ENCODE peak calls at places on chromosome 16, in four cellular contexts. B is mammary epithelial cell, L is GM23338, U is fibroblast of lung. H is an unnamed sample.

GRCh38 chr16:84104231-84104630 is 12.5 kb downstream of the MBTPS1 start:
- DNase-seq in B (no peak), L (no peak), U (no peak), H (no peak)

GRCh38 chr16:52629296-52629695 is 82.4 kb upstream of the TOX3 start:
- DNase-seq in B (no peak), L (no peak), U (peak; percentile 1), H (no peak)

GRCh38 chr16:78200623-78201096 is 101.2 kb downstream of the WWOX start:
- DNase-seq in B (no peak), L (no peak), U (no peak), H (no peak)

GRCh38 chr16:14600164-14600563 is 29.9 kb downstream of the PARN start:
- DNase-seq in B (no peak), L (peak; percentile 60), U (peak; percentile 29), H (peak; percentile 27)

GRCh38 chr16:57669476-57670162 is 1.5 kb downstream of the ADGRG3 start:
- DNase-seq in B (no peak), L (no peak), U (no peak), H (no peak)

GRCh38 chr16:30115238-30115637 is 1.9 kb upstream of the GDPD3 start:
- DNase-seq in B (no peak), L (no peak), U (no peak), H (peak; percentile 97)

GRCh38 chr16:84543931-84544776 is 39.7 kb upstream of the MEAK7 start:
- DNase-seq in B (no peak), L (no peak), U (peak; percentile 34), H (no peak)

GRCh38 chr16:69725480-69726312 is 664 bp downstream of the NQO1 start:
- DNase-seq in B (no peak), L (no peak), U (no peak), H (no peak)

GRCh38 chr16:14186007-14186953 is 115.2 kb downstream of the MRTFB start:
- DNase-seq in B (no peak), L (peak; percentile 71), U (peak; percentile 92), H (no peak)

GRCh38 chr16:13436641-13437423 is 483.1 kb upstream of the ERCC4 start:
- DNase-seq in B (peak; percentile 64), L (no peak), U (peak; percentile 32), H (no peak)

GRCh38 chr16:31869511-31870201 is 4.0 kb upstream of the ZNF267 start:
- DNase-seq in B (peak; percentile 88), L (peak; percentile 17), U (peak; percentile 80), H (peak; percentile 80)

GRCh38 chr16:2482181-2483107 is 7.5 kb downstream of the TBC1D24 start:
- DNase-seq in B (peak; percentile 43), L (no peak), U (peak; percentile 53), H (no peak)

GRCh38 chr16:30567991-30568638 is 3.4 kb downstream of the ZNF688 start:
- DNase-seq in B (peak; percentile 96), L (no peak), U (peak; percentile 59), H (peak; percentile 87)

GRCh38 chr16:7646831-7647230 is 314.2 kb downstream of the RBFOX1 start:
- DNase-seq in B (no peak), L (no peak), U (no peak), H (no peak)

GRCh38 chr16:5918553-5919127 is 821.0 kb upstream of the EEF2KMT start:
- DNase-seq in B (no peak), L (peak; percentile 64), U (no peak), H (peak; percentile 24)

GRCh38 chr16:17718495-17718894 is 247.7 kb upstream of the XYLT1 start:
- DNase-seq in B (no peak), L (no peak), U (no peak), H (no peak)

GRCh38 chr16:66508261-66508913 is 41.5 kb downstream of the TK2 start:
- DNase-seq in B (peak; percentile 94), L (no peak), U (peak; percentile 66), H (no peak)

GRCh38 chr16:57271867-57272495 is 12.5 kb downstream of the PLLP start:
- DNase-seq in B (no peak), L (no peak), U (no peak), H (no peak)

GRCh38 chr16:89962754-89963498 is 14.4 kb downstream of the DEF8 start:
- DNase-seq in B (no peak), L (no peak), U (no peak), H (no peak)

GRCh38 chr16:6682142-6682811 is 650.4 kb upstream of the RBFOX1 start:
- DNase-seq in B (no peak), L (peak; percentile 81), U (no peak), H (peak; percentile 45)

GRCh38 chr16:64238576-64238975 is 883.3 kb downstream of the CDH11 start:
- DNase-seq in B (peak; percentile 0), L (no peak), U (peak; percentile 46), H (no peak)

GRCh38 chr16:81237282-81237681 is 1.2 kb upstream of the BCO1 start:
- DNase-seq in B (peak; percentile 69), L (no peak), U (peak; percentile 86), H (no peak)

GRCh38 chr16:54632322-54632721 is 298.3 kb upstream of the IRX5 start:
- DNase-seq in B (no peak), L (no peak), U (no peak), H (no peak)

DNA sequence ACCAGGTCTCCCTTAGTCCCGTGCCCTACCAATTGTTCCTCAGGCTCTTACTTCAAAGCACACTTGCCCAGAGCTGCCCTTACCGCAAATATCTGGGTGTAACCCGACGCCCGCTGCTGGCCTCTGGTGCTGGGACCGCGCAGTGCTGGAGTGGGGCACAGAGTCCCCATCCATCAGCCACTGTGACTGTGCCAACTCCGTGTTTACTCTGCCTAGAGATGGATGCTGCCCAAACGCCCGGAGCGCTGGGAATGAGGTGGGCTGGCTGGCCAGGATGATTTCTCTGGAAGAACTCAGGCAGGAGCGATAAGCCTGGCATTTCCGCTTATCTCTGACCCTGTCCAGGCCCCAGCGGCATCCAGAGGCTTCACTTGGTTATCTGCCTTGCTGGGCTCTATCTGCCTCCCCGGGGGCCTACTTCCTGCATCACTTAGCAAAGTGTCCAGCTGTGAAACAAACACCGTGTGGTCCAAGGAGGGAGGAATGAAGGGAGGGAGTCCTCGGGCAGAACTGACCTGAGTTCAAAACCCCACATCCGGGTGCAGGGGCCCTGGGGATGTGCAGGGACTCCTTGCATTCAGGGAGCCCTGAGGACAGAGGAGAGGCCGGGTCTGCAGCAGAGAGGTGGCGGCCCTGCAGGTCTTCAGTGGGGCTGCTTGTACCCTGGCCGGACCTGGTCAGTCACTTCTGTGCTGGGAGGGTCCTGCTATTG is 9.4 kb upstream of the MYLK3 start:
- DNase-seq in B (no peak), L (peak; percentile 26), U (no peak), H (no peak)
- H3K4me2 ChIP-seq in B (peak overlapping the region; percentile 5), L (no peak overlapping the region), U (no peak overlapping the region), H (no peak overlapping the region)

GRCh38 chr16:67516296-67517177 is 12.1 kb upstream of the RIPOR1 start:
- DNase-seq in B (no peak), L (no peak), U (peak; percentile 79), H (no peak)
- H3K4me2 ChIP-seq in B (no peak overlapping the region), L (no peak overlapping the region), U (no peak overlapping the region), H (peak overlapping the region; percentile 16)

GRCh38 chr16:50960517-50961202 is 190.4 kb downstream of the SALL1 start:
- DNase-seq in B (no peak), L (peak; percentile 28), U (no peak), H (no peak)
- H3K4me2 ChIP-seq in B (no peak overlapping the region), L (no peak overlapping the region), U (no peak overlapping the region), H (no peak overlapping the region)

GRCh38 chr16:1088295-1089170 is 7.5 kb downstream of the C1QTNF8 start:
- DNase-seq in B (no peak), L (no peak), U (no peak), H (no peak)
- H3K4me2 ChIP-seq in B (no peak overlapping the region), L (no peak overlapping the region), U (no peak overlapping the region), H (no peak overlapping the region)

DNA sequence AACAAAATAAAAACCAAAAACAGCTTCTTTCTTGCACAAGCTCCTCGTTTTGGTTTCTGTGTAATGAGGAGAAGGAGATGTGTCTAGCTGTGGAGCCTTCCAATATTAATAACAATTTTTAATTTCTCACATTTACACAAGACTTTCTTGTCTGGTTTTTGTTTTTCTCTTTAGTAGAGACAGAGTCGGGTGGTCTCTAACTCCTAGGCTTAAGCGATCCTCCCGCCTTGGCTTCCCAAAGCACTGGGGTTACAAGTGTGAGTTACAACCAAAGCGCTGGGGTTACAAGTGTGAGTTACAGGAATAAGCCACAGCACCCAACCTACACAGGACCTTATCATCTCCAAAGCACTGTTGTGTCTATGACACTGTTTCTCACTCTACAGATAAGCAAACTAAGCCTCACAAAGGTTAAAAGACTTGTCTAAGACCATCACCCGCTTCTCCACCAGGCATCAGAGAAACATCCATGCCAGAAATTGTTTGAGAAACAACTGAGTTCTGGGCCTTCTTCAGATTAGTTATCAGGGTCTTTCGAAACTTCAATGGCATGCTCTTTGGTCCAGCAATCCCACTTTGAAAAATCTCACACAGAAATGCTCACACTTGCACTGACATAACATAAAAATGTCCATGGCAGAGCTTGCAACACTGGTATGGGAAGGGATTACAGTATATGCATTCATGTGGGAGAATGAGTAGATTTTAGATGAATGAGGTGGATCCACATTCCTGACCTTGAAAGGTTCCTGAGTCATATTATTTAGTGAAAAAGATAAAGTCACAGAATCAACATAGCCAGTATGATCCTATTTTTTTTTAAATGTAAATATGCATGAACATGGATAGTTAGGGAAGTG is 3.9 kb downstream of the ABAT start:
- DNase-seq in B (peak; percentile 84), L (no peak), U (peak; percentile 82), H (no peak)
- H3K4me2 ChIP-seq in B (peak overlapping the region; percentile 67), L (no peak overlapping the region), U (no peak overlapping the region), H (no peak overlapping the region)

GRCh38 chr16:27284865-27285675 is 16.5 kb upstream of the NSMCE1 start:
- DNase-seq in B (no peak), L (no peak), U (no peak), H (no peak)
- H3K4me2 ChIP-seq in B (no peak overlapping the region), L (no peak overlapping the region), U (no peak overlapping the region), H (no peak overlapping the region)

GRCh38 chr16:15836965-15837611 is 19.7 kb downstream of the MYH11 start:
- DNase-seq in B (no peak), L (no peak), U (no peak), H (no peak)

GRCh38 chr16:15833551-15833950 is 23.3 kb downstream of the MYH11 start:
- DNase-seq in B (no peak), L (no peak), U (no peak), H (no peak)

GRCh38 chr16:15837761-15838160 is 19.1 kb downstream of the MYH11 start:
- DNase-seq in B (no peak), L (no peak), U (no peak), H (no peak)

GRCh38 chr16:15836074-15836473 is 20.8 kb downstream of the MYH11 start:
- DNase-seq in B (no peak), L (no peak), U (no peak), H (no peak)

GRCh38 chr16:15835136-15835878 is 21.5 kb downstream of the MYH11 start:
- DNase-seq in B (no peak), L (no peak), U (no peak), H (no peak)
- H3K4me2 ChIP-seq in B (no peak overlapping the region), L (no peak overlapping the region), U (no peak overlapping the region), H (no peak overlapping the region)

GRCh38 chr16:74773431-74774222 is 993 bp downstream of the FA2H start:
- DNase-seq in B (no peak), L (no peak), U (no peak), H (no peak)

GRCh38 chr16:74769791-74770190 is 4.8 kb downstream of the FA2H start:
- DNase-seq in B (no peak), L (no peak), U (no peak), H (no peak)

GRCh38 chr16:74774223-74775139 is at the start of gene FA2H:
- DNase-seq in B (peak; percentile 85), L (peak; percentile 92), U (peak; percentile 48), H (peak; percentile 76)

GRCh38 chr16:74770826-74771526 is 3.6 kb downstream of the FA2H start:
- DNase-seq in B (no peak), L (no peak), U (no peak), H (no peak)

GRCh38 chr16:74771656-74772315 is 2.8 kb downstream of the FA2H start:
- DNase-seq in B (no peak), L (no peak), U (no peak), H (no peak)
- H3K4me2 ChIP-seq in B (no peak overlapping the region), L (no peak overlapping the region), U (no peak overlapping the region), H (no peak overlapping the region)